ENCODE peak calls at places on chromosome 2, in ten cellular contexts. J is sigmoid colon, R is transverse colon, L is esophagus muscularis mucosa, S is GM12891, K is breast epithelium, E is spleen, N is suprapubic skin, O is HCT116, Q is stomach. Y is an unnamed sample.

GRCh38 chr2:185404578-185404977 is 334.0 kb upstream of the FSIP2 start:
- DNase-seq in J (no peak), R (no peak), L (no peak), S (no peak), K (no peak), E (no peak), N (no peak), O (no peak), Q (no peak), Y (no peak)

GRCh38 chr2:144194331-144195071 is 325.4 kb downstream of the ZEB2 start:
- DNase-seq in J (no peak), R (no peak), L (no peak), S (no peak), K (no peak), E (no peak), N (no peak), O (no peak), Q (no peak), Y (no peak)

GRCh38 chr2:102735431-102736130 is 26.2 kb upstream of the TMEM182 start:
- DNase-seq in J (no peak), R (peak; percentile 49), L (no peak), S (no peak), K (no peak), E (no peak), N (no peak), O (no peak), Q (peak; percentile 52), Y (no peak)

GRCh38 chr2:237695201-237695780 is 67.9 kb downstream of the LRRFIP1 start:
- DNase-seq in J (peak; percentile 29), R (no peak), L (no peak), S (no peak), K (no peak), E (no peak), N (no peak), O (peak; percentile 71), Q (no peak), Y (no peak)

GRCh38 chr2:5698171-5698570 is 6.0 kb downstream of the SOX11 start:
- DNase-seq in J (no peak), R (no peak), L (peak; percentile 84), S (no peak), K (no peak), E (no peak), N (no peak), O (no peak), Q (no peak), Y (no peak)

GRCh38 chr2:122152571-122152970 is 397.1 kb downstream of the TSN start:
- DNase-seq in J (no peak), R (no peak), L (no peak), S (no peak), K (no peak), E (no peak), N (no peak), O (no peak), Q (no peak), Y (no peak)

GRCh38 chr2:71545572-71546274 is 92.4 kb downstream of the DYSF start:
- DNase-seq in J (peak; percentile 70), R (peak; percentile 36), L (no peak), S (peak; percentile 56), K (peak; percentile 50), E (peak; percentile 70), N (no peak), O (peak; percentile 57), Q (no peak), Y (peak; percentile 49)

GRCh38 chr2:71346065-71346464 is 14.5 kb downstream of the ZNF638 start:
- DNase-seq in J (no peak), R (no peak), L (no peak), S (no peak), K (no peak), E (no peak), N (no peak), O (no peak), Q (no peak), Y (no peak)

GRCh38 chr2:45261746-45262145 is 252.5 kb upstream of the SIX2 start:
- DNase-seq in J (no peak), R (no peak), L (no peak), S (no peak), K (no peak), E (no peak), N (no peak), O (no peak), Q (no peak), Y (no peak)

GRCh38 chr2:31107588-31108300 is 30.5 kb downstream of the GALNT14 start:
- DNase-seq in J (no peak), R (no peak), L (peak; percentile 19), S (no peak), K (no peak), E (no peak), N (no peak), O (no peak), Q (no peak), Y (no peak)

GRCh38 chr2:113755690-113756063 is 765 bp downstream of the SLC35F5 start:
- DNase-seq in J (no peak), R (peak; percentile 11), L (no peak), S (no peak), K (no peak), E (no peak), N (no peak), O (no peak), Q (no peak), Y (no peak)

GRCh38 chr2:47638430-47638829 is 144.5 kb upstream of the MSH6 start:
- DNase-seq in J (no peak), R (no peak), L (no peak), S (no peak), K (no peak), E (no peak), N (no peak), O (no peak), Q (no peak), Y (no peak)

DNA sequence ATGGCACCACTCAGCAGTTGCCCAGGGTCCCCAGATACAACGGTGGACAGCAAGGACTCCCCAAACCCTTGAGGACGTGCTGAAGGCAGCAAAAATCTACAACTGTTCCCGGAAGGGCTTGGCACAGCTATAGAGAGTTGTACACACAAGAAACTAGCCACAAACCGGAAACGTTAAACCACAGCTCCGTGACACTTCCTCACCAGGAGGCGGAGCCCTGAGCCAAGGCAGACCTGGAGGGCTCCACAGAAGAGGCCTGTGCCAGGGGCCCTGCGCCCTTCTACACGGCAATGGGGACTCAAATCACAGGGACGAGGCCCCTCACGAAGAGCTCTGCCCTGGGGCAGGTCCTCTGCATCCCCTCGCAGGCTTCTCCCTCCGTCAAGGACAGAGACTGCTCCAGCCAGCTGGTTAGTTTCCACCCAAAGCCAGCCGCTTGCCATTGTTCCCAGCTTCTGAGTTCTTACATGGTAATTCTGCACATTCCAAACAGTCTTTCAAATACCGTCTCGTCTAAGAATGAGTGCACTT is 133.3 kb downstream of the HDAC4 start:
- DNase-seq in J (peak; percentile 87), R (peak; percentile 89), L (no peak), S (peak; percentile 88), K (no peak), E (peak; percentile 96), N (peak; percentile 86), O (peak; percentile 53), Q (peak; percentile 80), Y (peak; percentile 87)
- TF ChIP-seq POLR2A in J (no peak), R (peak; percentile 74), L (no peak), S (no peak), K (no peak), E (no peak), N (peak; percentile 21), O (no peak), Q (no peak), Y (no peak)

GRCh38 chr2:240310645-240311044 is 124.8 kb upstream of the GPC1 start:
- DNase-seq in J (no peak), R (no peak), L (no peak), S (no peak), K (peak; percentile 33), E (no peak), N (peak; percentile 35), O (no peak), Q (no peak), Y (no peak)
- TF ChIP-seq POLR2AphosphoS5 in J (no peak), R (no peak), L (no peak), S (no peak), K (no peak), E (no peak), N (no peak), O (no peak), Q (no peak), Y (no peak)

GRCh38 chr2:200404615-200405014 is 98.1 kb downstream of the SPATS2L start:
- DNase-seq in J (no peak), R (no peak), L (no peak), S (no peak), K (no peak), E (no peak), N (no peak), O (no peak), Q (no peak), Y (no peak)

GRCh38 chr2:200403794-200404193 is 97.3 kb downstream of the SPATS2L start:
- DNase-seq in J (no peak), R (no peak), L (no peak), S (no peak), K (no peak), E (no peak), N (no peak), O (no peak), Q (no peak), Y (no peak)

GRCh38 chr2:200408428-200409311 is 101.2 kb downstream of the KCTD18 start:
- DNase-seq in J (no peak), R (peak; percentile 47), L (no peak), S (no peak), K (no peak), E (no peak), N (no peak), O (peak; percentile 79), Q (peak; percentile 47), Y (no peak)

GRCh38 chr2:200406379-200406778 is 99.9 kb downstream of the SPATS2L start:
- DNase-seq in J (no peak), R (no peak), L (no peak), S (no peak), K (no peak), E (no peak), N (no peak), O (no peak), Q (no peak), Y (no peak)

DNA sequence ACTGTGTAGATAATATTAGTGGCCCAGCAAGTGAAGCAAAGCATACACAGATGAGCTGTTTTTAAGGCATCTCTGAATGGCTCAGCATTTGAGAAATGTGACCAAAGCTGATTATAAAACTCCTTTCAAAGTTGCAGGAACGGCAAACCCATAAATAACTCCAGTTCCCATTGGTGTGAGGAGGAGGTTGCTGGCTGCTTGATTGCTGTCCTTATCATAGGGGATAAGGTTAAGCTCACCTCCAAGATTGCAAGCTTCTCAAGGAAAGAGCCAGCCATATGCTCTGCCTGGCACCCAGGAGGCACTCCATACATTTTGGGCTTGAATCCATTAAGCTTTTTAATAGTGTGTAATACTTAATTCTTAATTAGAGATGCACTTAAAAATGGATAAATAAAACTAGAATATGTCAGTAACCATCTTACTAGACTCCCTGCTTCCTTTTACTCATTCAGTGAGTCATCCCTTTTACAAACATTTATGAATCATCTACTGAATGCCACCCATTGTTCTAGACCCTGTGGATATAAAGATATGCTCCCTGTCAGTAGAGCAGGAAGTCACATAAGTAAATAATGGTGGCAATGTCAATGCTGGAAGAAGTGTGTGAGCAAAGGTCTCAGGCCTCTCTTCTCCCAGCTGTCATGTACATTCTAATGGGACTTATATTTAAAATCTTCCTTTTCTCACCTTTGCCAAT is 99.3 kb downstream of the SPATS2L start:
- DNase-seq in J (no peak), R (peak; percentile 21), L (no peak), S (no peak), K (no peak), E (no peak), N (no peak), O (peak; percentile 93), Q (no peak), Y (no peak)
- TF ChIP-seq POLR2A in J (no peak), R (no peak), L (no peak), S (no peak), K (no peak), E (no peak), N (no peak), O (no peak), Q (no peak), Y (no peak)

GRCh38 chr2:207845202-207845864 is 75.6 kb upstream of the FZD5 start:
- DNase-seq in J (no peak), R (no peak), L (no peak), S (no peak), K (no peak), E (no peak), N (no peak), O (no peak), Q (no peak), Y (no peak)
- TF ChIP-seq POLR2AphosphoS5 in J (no peak), R (peak; percentile 15), L (no peak), S (no peak), K (no peak), E (no peak), N (no peak), O (no peak), Q (no peak), Y (no peak)

Y was measured in GM12892.